ENCODE peak calls at places on chromosome 22, in eight cellular contexts. One of them, this sample, is unnamed.

GRCh38 chr22:38613588-38613987 is 42.6 kb downstream of the FAM227A start:
- DNase-seq in right cardiac atrium: no peak
- DNase-seq in naive thymus-derived CD8-positive, alpha-beta T cell: no peak
- DNase-seq in A172: no peak
- DNase-seq in NCI-H2081: no peak
- DNase-seq in WTC11: no peak
- DNase-seq in AG09309: no peak
- DNase-seq in mucosa of gallbladder: no peak
- DNase-seq in this sample: no peak

GRCh38 chr22:27669798-27670599 is 131.6 kb downstream of the MN1 start:
- DNase-seq in A172: peak; percentile 14
- DNase-seq in right cardiac atrium: no peak
- DNase-seq in naive thymus-derived CD8-positive, alpha-beta T cell: no peak
- DNase-seq in WTC11: no peak
- DNase-seq in mucosa of gallbladder: peak; percentile 52
- DNase-seq in NCI-H2081: no peak
- DNase-seq in AG09309: no peak
- DNase-seq in this sample: no peak

GRCh38 chr22:17272511-17272991 is 53.3 kb upstream of the ADA2 start:
- DNase-seq in A172: no peak
- DNase-seq in right cardiac atrium: no peak
- DNase-seq in mucosa of gallbladder: no peak
- DNase-seq in AG09309: no peak
- DNase-seq in NCI-H2081: no peak
- DNase-seq in WTC11: peak; percentile 65
- DNase-seq in naive thymus-derived CD8-positive, alpha-beta T cell: no peak
- DNase-seq in this sample: no peak

GRCh38 chr22:30277547-30278344 is 11.1 kb upstream of the OSM start:
- DNase-seq in naive thymus-derived CD8-positive, alpha-beta T cell: no peak
- DNase-seq in mucosa of gallbladder: no peak
- DNase-seq in A172: peak; percentile 86
- DNase-seq in AG09309: peak; percentile 78
- DNase-seq in NCI-H2081: no peak
- DNase-seq in right cardiac atrium: peak; percentile 62
- DNase-seq in WTC11: no peak
- DNase-seq in this sample: no peak

GRCh38 chr22:45518580-45518991 is 15.9 kb downstream of the FBLN1 start:
- DNase-seq in A172: peak; percentile 87
- DNase-seq in right cardiac atrium: no peak
- DNase-seq in NCI-H2081: no peak
- DNase-seq in AG09309: no peak
- DNase-seq in mucosa of gallbladder: no peak
- DNase-seq in WTC11: no peak
- DNase-seq in naive thymus-derived CD8-positive, alpha-beta T cell: no peak
- DNase-seq in this sample: no peak

GRCh38 chr22:50261615-50262459 is at the start of gene MAPK12:
- DNase-seq in WTC11: peak; percentile 72
- DNase-seq in NCI-H2081: peak; percentile 50
- DNase-seq in mucosa of gallbladder: no peak
- DNase-seq in AG09309: no peak
- DNase-seq in naive thymus-derived CD8-positive, alpha-beta T cell: no peak
- DNase-seq in A172: no peak
- DNase-seq in right cardiac atrium: peak; percentile 54
- DNase-seq in this sample: no peak

GRCh38 chr22:46734830-46735453 is 3.1 kb downstream of the CERK start:
- DNase-seq in right cardiac atrium: no peak
- DNase-seq in WTC11: no peak
- DNase-seq in AG09309: no peak
- DNase-seq in mucosa of gallbladder: no peak
- DNase-seq in NCI-H2081: peak; percentile 40
- DNase-seq in naive thymus-derived CD8-positive, alpha-beta T cell: peak; percentile 77
- DNase-seq in A172: no peak
- DNase-seq in this sample: no peak

GRCh38 chr22:45709004-45709739 is 37.5 kb downstream of the ATXN10 start:
- DNase-seq in right cardiac atrium: no peak
- DNase-seq in AG09309: peak; percentile 53
- DNase-seq in WTC11: no peak
- DNase-seq in A172: peak; percentile 76
- DNase-seq in naive thymus-derived CD8-positive, alpha-beta T cell: no peak
- DNase-seq in mucosa of gallbladder: no peak
- DNase-seq in NCI-H2081: no peak
- DNase-seq in this sample: no peak

GRCh38 chr22:37404126-37404525 is 23.2 kb downstream of the ELFN2 start:
- DNase-seq in NCI-H2081: no peak
- DNase-seq in mucosa of gallbladder: no peak
- DNase-seq in AG09309: no peak
- DNase-seq in right cardiac atrium: no peak
- DNase-seq in WTC11: no peak
- DNase-seq in A172: no peak
- DNase-seq in naive thymus-derived CD8-positive, alpha-beta T cell: no peak
- DNase-seq in this sample: no peak

GRCh38 chr22:23874871-23875270 is 17.2 kb downstream of the SLC2A11 start:
- DNase-seq in mucosa of gallbladder: no peak
- DNase-seq in WTC11: no peak
- DNase-seq in NCI-H2081: no peak
- DNase-seq in A172: no peak
- DNase-seq in AG09309: no peak
- DNase-seq in naive thymus-derived CD8-positive, alpha-beta T cell: no peak
- DNase-seq in right cardiac atrium: no peak
- DNase-seq in this sample: no peak

GRCh38 chr22:38843201-38843715 is 570 bp downstream of the NPTXR start:
- DNase-seq in A172: no peak
- DNase-seq in right cardiac atrium: peak; percentile 57
- DNase-seq in WTC11: peak; percentile 60
- DNase-seq in NCI-H2081: peak; percentile 75
- DNase-seq in naive thymus-derived CD8-positive, alpha-beta T cell: peak; percentile 79
- DNase-seq in AG09309: no peak
- DNase-seq in mucosa of gallbladder: no peak
- DNase-seq in this sample: no peak

GRCh38 chr22:24875862-24876506 is 70.0 kb downstream of the SGSM1 start:
- DNase-seq in naive thymus-derived CD8-positive, alpha-beta T cell: no peak
- DNase-seq in right cardiac atrium: no peak
- DNase-seq in NCI-H2081: no peak
- DNase-seq in mucosa of gallbladder: no peak
- DNase-seq in AG09309: no peak
- DNase-seq in WTC11: peak; percentile 68
- DNase-seq in A172: peak; percentile 33
- DNase-seq in this sample: no peak

GRCh38 chr22:43152001-43152354 is 619 bp downstream of the TSPO start:
- DNase-seq in NCI-H2081: no peak
- DNase-seq in A172: no peak
- DNase-seq in WTC11: no peak
- DNase-seq in mucosa of gallbladder: no peak
- DNase-seq in AG09309: no peak
- DNase-seq in naive thymus-derived CD8-positive, alpha-beta T cell: no peak
- DNase-seq in right cardiac atrium: no peak
- DNase-seq in this sample: peak; percentile 73

GRCh38 chr22:44386386-44387035 is 73.8 kb upstream of the SHISAL1 start:
- DNase-seq in AG09309: no peak
- DNase-seq in naive thymus-derived CD8-positive, alpha-beta T cell: no peak
- DNase-seq in NCI-H2081: no peak
- DNase-seq in A172: no peak
- DNase-seq in mucosa of gallbladder: no peak
- DNase-seq in right cardiac atrium: no peak
- DNase-seq in WTC11: no peak
- DNase-seq in this sample: no peak

GRCh38 chr22:35892192-35892591 is 136.4 kb downstream of the RBFOX2 start:
- DNase-seq in A172: peak; percentile 54
- DNase-seq in mucosa of gallbladder: no peak
- DNase-seq in naive thymus-derived CD8-positive, alpha-beta T cell: no peak
- DNase-seq in right cardiac atrium: no peak
- DNase-seq in NCI-H2081: no peak
- DNase-seq in AG09309: peak; percentile 48
- DNase-seq in WTC11: no peak
- DNase-seq in this sample: no peak

GRCh38 chr22:48380016-48380665 is 1447.5 kb downstream of the BRD1 start:
- DNase-seq in AG09309: no peak
- DNase-seq in mucosa of gallbladder: no peak
- DNase-seq in right cardiac atrium: no peak
- DNase-seq in naive thymus-derived CD8-positive, alpha-beta T cell: no peak
- DNase-seq in NCI-H2081: no peak
- DNase-seq in A172: no peak
- DNase-seq in WTC11: no peak
- DNase-seq in this sample: peak; percentile 65

GRCh38 chr22:44047891-44048301 is 23.8 kb downstream of the PARVB start:
- DNase-seq in WTC11: no peak
- DNase-seq in AG09309: no peak
- DNase-seq in naive thymus-derived CD8-positive, alpha-beta T cell: no peak
- DNase-seq in NCI-H2081: no peak
- DNase-seq in mucosa of gallbladder: no peak
- DNase-seq in A172: no peak
- DNase-seq in right cardiac atrium: no peak
- DNase-seq in this sample: no peak

GRCh38 chr22:24424001-24424900 is 3.1 kb upstream of the ADORA2A start:
- DNase-seq in NCI-H2081: no peak
- DNase-seq in WTC11: peak; percentile 58
- DNase-seq in naive thymus-derived CD8-positive, alpha-beta T cell: no peak
- DNase-seq in AG09309: no peak
- DNase-seq in A172: no peak
- DNase-seq in right cardiac atrium: no peak
- DNase-seq in mucosa of gallbladder: no peak
- DNase-seq in this sample: no peak

GRCh38 chr22:42343136-42343484 is 72.7 kb upstream of the TCF20 start:
- DNase-seq in A172: no peak
- DNase-seq in AG09309: no peak
- DNase-seq in WTC11: no peak
- DNase-seq in naive thymus-derived CD8-positive, alpha-beta T cell: no peak
- DNase-seq in NCI-H2081: peak; percentile 53
- DNase-seq in right cardiac atrium: no peak
- DNase-seq in mucosa of gallbladder: no peak
- DNase-seq in this sample: no peak

GRCh38 chr22:46067159-46068111 is 82.9 kb upstream of the PPARA start:
- DNase-seq in right cardiac atrium: peak; percentile 18
- DNase-seq in WTC11: peak; percentile 5
- DNase-seq in mucosa of gallbladder: no peak
- DNase-seq in NCI-H2081: no peak
- DNase-seq in naive thymus-derived CD8-positive, alpha-beta T cell: no peak
- DNase-seq in A172: peak; percentile 29
- DNase-seq in AG09309: no peak
- DNase-seq in this sample: no peak

GRCh38 chr22:37708580-37709444 is 12.0 kb downstream of the TRIOBP start:
- DNase-seq in NCI-H2081: no peak
- DNase-seq in naive thymus-derived CD8-positive, alpha-beta T cell: no peak
- DNase-seq in right cardiac atrium: no peak
- DNase-seq in WTC11: no peak
- DNase-seq in A172: no peak
- DNase-seq in AG09309: no peak
- DNase-seq in mucosa of gallbladder: no peak
- DNase-seq in this sample: no peak

GRCh38 chr22:31927562-31927961 is 16.8 kb upstream of the YWHAH start:
- DNase-seq in right cardiac atrium: no peak
- DNase-seq in WTC11: no peak
- DNase-seq in mucosa of gallbladder: no peak
- DNase-seq in NCI-H2081: no peak
- DNase-seq in A172: no peak
- DNase-seq in AG09309: no peak
- DNase-seq in naive thymus-derived CD8-positive, alpha-beta T cell: no peak
- DNase-seq in this sample: no peak

GRCh38 chr22:31148953-31149627 is 8.8 kb upstream of the PLA2G3 start:
- DNase-seq in NCI-H2081: peak; percentile 53
- DNase-seq in AG09309: peak; percentile 37
- DNase-seq in A172: peak; percentile 57
- DNase-seq in right cardiac atrium: peak; percentile 79
- DNase-seq in WTC11: peak; percentile 84
- DNase-seq in mucosa of gallbladder: peak; percentile 60
- DNase-seq in naive thymus-derived CD8-positive, alpha-beta T cell: no peak
- DNase-seq in this sample: peak; percentile 69

GRCh38 chr22:37345863-37346514 is 63.7 kb downstream of the CYTH4 start:
- DNase-seq in naive thymus-derived CD8-positive, alpha-beta T cell: no peak
- DNase-seq in NCI-H2081: no peak
- DNase-seq in A172: peak; percentile 78
- DNase-seq in right cardiac atrium: peak; percentile 26
- DNase-seq in AG09309: peak; percentile 95
- DNase-seq in mucosa of gallbladder: peak; percentile 51
- DNase-seq in WTC11: no peak
- DNase-seq in this sample: no peak

GRCh38 chr22:27518583-27519437 is 282.7 kb downstream of the MN1 start:
- DNase-seq in right cardiac atrium: no peak
- DNase-seq in naive thymus-derived CD8-positive, alpha-beta T cell: peak; percentile 44
- DNase-seq in mucosa of gallbladder: no peak
- DNase-seq in AG09309: no peak
- DNase-seq in A172: no peak
- DNase-seq in WTC11: no peak
- DNase-seq in NCI-H2081: no peak
- DNase-seq in this sample: no peak

GRCh38 chr22:48961705-48962104 is 866.0 kb downstream of the BRD1 start:
- DNase-seq in mucosa of gallbladder: no peak
- DNase-seq in A172: no peak
- DNase-seq in AG09309: no peak
- DNase-seq in NCI-H2081: no peak
- DNase-seq in right cardiac atrium: no peak
- DNase-seq in naive thymus-derived CD8-positive, alpha-beta T cell: no peak
- DNase-seq in WTC11: no peak
- DNase-seq in this sample: peak; percentile 16

GRCh38 chr22:46137218-46137766 is 13.0 kb upstream of the PPARA start:
- DNase-seq in A172: no peak
- DNase-seq in AG09309: no peak
- DNase-seq in NCI-H2081: no peak
- DNase-seq in right cardiac atrium: no peak
- DNase-seq in naive thymus-derived CD8-positive, alpha-beta T cell: peak; percentile 46
- DNase-seq in mucosa of gallbladder: no peak
- DNase-seq in WTC11: no peak
- DNase-seq in this sample: peak; percentile 54

GRCh38 chr22:37377927-37378326 is 49.4 kb downstream of the ELFN2 start:
- DNase-seq in WTC11: no peak
- DNase-seq in NCI-H2081: no peak
- DNase-seq in A172: no peak
- DNase-seq in right cardiac atrium: no peak
- DNase-seq in mucosa of gallbladder: no peak
- DNase-seq in naive thymus-derived CD8-positive, alpha-beta T cell: no peak
- DNase-seq in AG09309: no peak
- DNase-seq in this sample: no peak

This sample was measured in suprapubic skin.